ENCODE peak calls at places on chromosomes 5 and 9, in nine cellular contexts. F is neural progenitor cell; U is tibial nerve; E is CD8-positive, alpha-beta T cell; V is right lobe of liver; S is CD8-positive, alpha-beta memory T cell; B is fibroblast of lung; Y is BE2C; D is MM.1S. O is an unnamed sample.

GRCh38 chr9:132632426-132632825 is 37.4 kb downstream of the DDX31 start:
- DNase-seq in F (no peak), Y (no peak), U (no peak), D (no peak), E (no peak), B (no peak), S (no peak), V (no peak), O (no peak)

GRCh38 chr5:168710706-168711105 is 131.5 kb upstream of the PANK3 start:
- DNase-seq in D (no peak), F (no peak), S (no peak), B (no peak), V (peak; percentile 31), Y (no peak), E (no peak), U (no peak), O (no peak)

GRCh38 chr9:83435301-83435700 is 102.9 kb downstream of the FRMD3 start:
- DNase-seq in S (no peak), F (no peak), Y (no peak), U (no peak), B (no peak), V (no peak), E (no peak), D (no peak), O (no peak)

GRCh38 chr9:93085676-93086075 is 10.3 kb upstream of the CARD19 start:
- DNase-seq in E (no peak), S (no peak), U (no peak), D (no peak), V (peak; percentile 23), Y (no peak), B (no peak), F (peak; percentile 0), O (no peak)

GRCh38 chr5:89351975-89352374 is 469.0 kb upstream of the MEF2C start:
- DNase-seq in V (no peak), E (no peak), B (peak; percentile 36), F (no peak), D (no peak), Y (no peak), U (no peak), S (no peak), O (no peak)

GRCh38 chr5:143010335-143010734 is 240.2 kb downstream of the ARHGAP26 start:
- DNase-seq in B (peak; percentile 42), S (no peak), Y (no peak), F (no peak), U (no peak), V (no peak), D (no peak), E (no peak), O (no peak)

GRCh38 chr5:156815988-156816599 is 34.0 kb upstream of the PPP1R2B start:
- DNase-seq in E (no peak), B (peak; percentile 5), V (no peak), F (peak; percentile 64), D (peak; percentile 69), S (peak; percentile 1), U (no peak), Y (no peak), O (peak; percentile 77)

GRCh38 chr9:1173211-1173610 is 123.1 kb downstream of the DMRT2 start:
- DNase-seq in D (no peak), S (no peak), Y (no peak), E (no peak), V (no peak), F (no peak), U (no peak), B (no peak), O (no peak)

GRCh38 chr9:76412638-76413037 is 18.4 kb upstream of the RFK start:
- DNase-seq in U (no peak), S (no peak), Y (no peak), E (no peak), V (no peak), B (no peak), D (no peak), F (no peak), O (no peak)

GRCh38 chr9:36759976-36760375 is 187.3 kb downstream of the MELK start:
- DNase-seq in E (no peak), S (no peak), Y (no peak), U (no peak), D (no peak), B (no peak), V (no peak), F (no peak), O (no peak)

GRCh38 chr5:32173394-32174010 is 617 bp downstream of the GOLPH3 start:
- DNase-seq in S (no peak), V (peak; percentile 82), F (peak; percentile 79), E (peak; percentile 13), D (peak; percentile 71), Y (peak; percentile 40), U (peak; percentile 58), B (peak; percentile 9), O (peak; percentile 21)

GRCh38 chr5:32210151-32210550 is 36.0 kb upstream of the GOLPH3 start:
- DNase-seq in D (no peak), B (no peak), Y (no peak), V (no peak), F (no peak), E (no peak), U (no peak), S (no peak), O (no peak)

GRCh38 chr5:178449163-178450060 is 140.8 kb downstream of the COL23A1 start:
- DNase-seq in D (no peak), U (no peak), S (no peak), E (no peak), F (no peak), B (no peak), Y (peak; percentile 74), V (no peak), O (no peak)

GRCh38 chr5:154228696-154229095 is 38.2 kb downstream of the GALNT10 start:
- DNase-seq in B (no peak), V (no peak), U (no peak), E (no peak), S (no peak), Y (no peak), D (peak; percentile 76), F (no peak), O (peak; percentile 25)

GRCh38 chr5:52893105-52893504 is 96.0 kb upstream of the ITGA2 start:
- DNase-seq in S (no peak), U (no peak), B (peak; percentile 85), Y (no peak), F (no peak), E (no peak), D (no peak), V (no peak), O (no peak)

GRCh38 chr9:108057421-108058136 is 568.0 kb upstream of the KLF4 start:
- DNase-seq in S (no peak), F (no peak), D (no peak), B (peak; percentile 98), V (no peak), Y (no peak), U (no peak), E (no peak), O (no peak)

GRCh38 chr9:133528887-133529262 is 4.1 kb upstream of the MYMK start:
- DNase-seq in S (no peak), D (no peak), U (no peak), E (no peak), F (no peak), Y (no peak), B (no peak), V (no peak), O (no peak)

DNA sequence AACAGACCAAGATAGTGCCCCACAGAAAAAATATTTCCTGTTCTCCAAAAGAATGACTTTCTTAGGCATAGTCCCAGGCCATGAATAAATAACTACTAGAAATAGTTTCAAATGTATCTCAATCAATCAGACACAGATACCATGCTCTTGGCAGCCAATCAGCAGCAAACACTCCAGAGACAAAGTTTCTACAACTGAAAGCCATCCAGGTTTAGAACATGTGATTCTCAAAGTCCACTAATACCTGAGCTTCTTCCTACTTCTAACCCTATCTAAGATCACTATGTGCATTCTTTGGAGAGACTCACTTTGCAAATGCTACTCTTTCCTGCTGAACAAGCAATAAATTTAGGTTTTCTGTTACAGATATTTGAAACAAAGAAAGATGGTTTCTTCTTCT is 425.8 kb upstream of the GRIN3A start:
- DNase-seq in U (no peak), E (no peak), Y (no peak), B (no peak), D (no peak), F (no peak), S (no peak), V (no peak), O (no peak)
- H3K9me3 ChIP-seq in U (no peaks in the 10 kb centered on the region), E (no peaks in the 10 kb centered on the region), Y (no peaks in the 10 kb centered on the region), B (no peaks in the 10 kb centered on the region), D (no peaks in the 10 kb centered on the region), F (peaks cover 3% of the 10 kb centered on the region), S (no peaks in the 10 kb centered on the region), V (no peaks in the 10 kb centered on the region), O (no peaks in the 10 kb centered on the region)

DNA sequence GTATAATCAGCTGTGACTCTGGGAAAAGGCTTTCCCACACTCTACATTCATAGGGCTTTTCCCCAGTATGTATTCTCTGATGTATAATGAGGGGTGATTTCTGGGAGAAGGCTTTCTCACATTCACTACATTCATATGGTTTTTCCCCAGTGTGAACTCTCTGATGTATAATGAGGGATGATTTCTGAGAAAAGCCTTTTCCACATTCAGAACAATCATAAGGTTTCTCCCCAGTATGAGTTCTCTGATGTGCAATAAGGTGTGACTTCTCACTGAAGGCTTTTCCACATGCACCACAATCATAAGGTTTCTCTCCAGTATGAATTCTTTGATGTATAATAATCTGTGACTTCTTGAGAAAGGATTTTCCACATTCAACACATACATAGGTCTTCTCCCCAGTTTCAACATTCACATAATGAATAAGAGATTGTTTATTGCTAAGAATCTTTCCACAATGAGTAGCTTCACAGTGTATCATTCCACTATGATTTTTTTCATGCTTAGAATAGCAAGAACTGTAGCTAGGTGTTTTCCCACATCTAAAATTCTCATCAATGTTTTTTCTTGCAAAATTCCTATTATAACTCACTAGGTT is 26.7 kb upstream of the ZNF300 start:
- DNase-seq in E (no peak), D (no peak), U (no peak), Y (no peak), B (no peak), F (no peak), S (no peak), V (no peak), O (no peak)
- H3K9me3 ChIP-seq in E (peaks cover 31% of the 10 kb centered on the region), D (no peaks in the 10 kb centered on the region), U (peaks cover 87% of the 10 kb centered on the region), Y (peaks cover 2% of the 10 kb centered on the region), B (peaks cover 4% of the 10 kb centered on the region), F (peaks cover 38% of the 10 kb centered on the region), S (peaks cover 37% of the 10 kb centered on the region), V (peaks cover 40% of the 10 kb centered on the region), O (peaks cover 68% of the 10 kb centered on the region)

GRCh38 chr9:69697475-69697874 is 25.3 kb upstream of the APBA1 start:
- DNase-seq in D (no peak), Y (peak; percentile 64), U (no peak), B (no peak), F (no peak), V (no peak), E (no peak), S (no peak), O (no peak)
- H3K9me3 ChIP-seq in D (no peaks in the 10 kb centered on the region), Y (peaks cover 2% of the 10 kb centered on the region), U (peaks cover 23% of the 10 kb centered on the region), B (no peaks in the 10 kb centered on the region), F (peaks cover 6% of the 10 kb centered on the region), V (no peaks in the 10 kb centered on the region), E (peaks cover 9% of the 10 kb centered on the region), S (peaks cover 17% of the 10 kb centered on the region), O (peaks cover 26% of the 10 kb centered on the region)

DNA sequence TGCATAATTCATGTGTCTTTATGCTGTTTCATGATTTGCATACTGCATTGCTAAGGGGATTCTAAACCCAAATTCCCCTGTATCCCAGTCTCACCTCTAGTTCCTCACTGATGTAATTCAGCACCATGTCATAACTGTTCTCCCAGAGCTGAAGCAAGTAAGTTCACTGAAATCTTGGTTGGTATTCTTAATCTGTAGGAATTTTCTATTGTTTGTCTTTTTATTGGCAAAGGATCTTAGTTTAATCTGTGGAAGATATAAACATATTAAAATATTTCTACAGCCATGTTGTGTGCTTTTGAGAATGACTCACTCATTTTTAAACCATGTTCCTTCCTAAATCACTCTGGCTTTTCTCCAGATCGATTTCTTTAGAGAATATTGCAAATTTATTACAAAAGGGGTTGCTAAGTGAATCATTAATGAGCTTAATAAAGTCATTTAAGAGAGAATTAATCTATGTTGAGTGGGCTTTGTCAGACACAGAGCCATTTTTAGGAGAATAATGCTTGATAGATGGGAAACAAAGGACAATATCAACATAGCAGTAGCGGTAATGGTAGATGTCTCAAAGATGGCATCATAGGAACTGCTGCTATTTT is 110.1 kb downstream of the ENC1 start:
- DNase-seq in E (no peak), U (no peak), V (no peak), D (no peak), B (peak; percentile 39), Y (no peak), S (no peak), F (no peak), O (no peak)
- H3K9me3 ChIP-seq in E (no peaks in the 10 kb centered on the region), U (no peaks in the 10 kb centered on the region), V (no peaks in the 10 kb centered on the region), D (no peaks in the 10 kb centered on the region), B (no peaks in the 10 kb centered on the region), Y (no peaks in the 10 kb centered on the region), S (no peaks in the 10 kb centered on the region), F (peaks cover 26% of the 10 kb centered on the region), O (peaks cover 10% of the 10 kb centered on the region)

O was measured in CD4-positive, CD25-positive, alpha-beta regulatory T cell.